ENCODE peak calls at places on chromosome 2, in four cellular contexts. One of them, this sample, is unnamed. For H3K36me3, the result is how much of the 10 kb centered on the place peaks cover.

GRCh38 chr2:149926149-149926548 is 338.6 kb upstream of the MMADHC start:
- DNase-seq in aorta: no peak
- DNase-seq in brain microvascular endothelial cell: no peak
- DNase-seq in adrenal gland: no peak
- DNase-seq in this sample: no peak

GRCh38 chr2:61793389-61793836 is 60.4 kb downstream of the FAM161A start:
- DNase-seq in aorta: peak
- DNase-seq in brain microvascular endothelial cell: peak
- DNase-seq in adrenal gland: peak
- DNase-seq in this sample: peak

GRCh38 chr2:108330971-108331370 is 42.3 kb downstream of the SULT1C2 start:
- DNase-seq in brain microvascular endothelial cell: no peak
- DNase-seq in aorta: no peak
- DNase-seq in adrenal gland: no peak
- DNase-seq in this sample: no peak

GRCh38 chr2:240235149-240235803 is 94.8 kb upstream of the OTOS start:
- DNase-seq in brain microvascular endothelial cell: no peak
- DNase-seq in adrenal gland: no peak
- DNase-seq in aorta: peak
- DNase-seq in this sample: no peak

GRCh38 chr2:67255933-67256615 is 141.1 kb upstream of the ETAA1 start:
- DNase-seq in brain microvascular endothelial cell: peak
- DNase-seq in adrenal gland: no peak
- DNase-seq in aorta: no peak
- DNase-seq in this sample: peak

GRCh38 chr2:146365041-146365440 is 1479.8 kb upstream of the ACVR2A start:
- DNase-seq in aorta: no peak
- DNase-seq in brain microvascular endothelial cell: no peak
- DNase-seq in adrenal gland: no peak
- DNase-seq in this sample: no peak

GRCh38 chr2:171174075-171174474 is 13.4 kb upstream of the TLK1 start:
- DNase-seq in adrenal gland: no peak
- DNase-seq in brain microvascular endothelial cell: no peak
- DNase-seq in aorta: no peak
- DNase-seq in this sample: no peak

GRCh38 chr2:227870710-227871374 is 589 bp upstream of the DAW1 start:
- DNase-seq in brain microvascular endothelial cell: peak
- DNase-seq in aorta: no peak
- DNase-seq in adrenal gland: no peak
- DNase-seq in this sample: peak

GRCh38 chr2:152715854-152716428 is 1.3 kb downstream of the PRPF40A start:
- DNase-seq in brain microvascular endothelial cell: peak
- DNase-seq in aorta: no peak
- DNase-seq in adrenal gland: no peak
- DNase-seq in this sample: no peak

GRCh38 chr2:168396131-168396530 is 59.9 kb upstream of the CERS6 start:
- DNase-seq in adrenal gland: no peak
- DNase-seq in aorta: no peak
- DNase-seq in brain microvascular endothelial cell: no peak
- DNase-seq in this sample: no peak

GRCh38 chr2:168397629-168398028 is 58.4 kb upstream of the CERS6 start:
- DNase-seq in brain microvascular endothelial cell: no peak
- DNase-seq in aorta: no peak
- DNase-seq in adrenal gland: no peak
- DNase-seq in this sample: no peak

GRCh38 chr2:168394262-168394661 is 61.8 kb upstream of the CERS6 start:
- DNase-seq in adrenal gland: no peak
- DNase-seq in brain microvascular endothelial cell: no peak
- DNase-seq in aorta: no peak
- DNase-seq in this sample: no peak

GRCh38 chr2:168392797-168393196 is 63.3 kb upstream of the CERS6 start:
- DNase-seq in aorta: no peak
- DNase-seq in brain microvascular endothelial cell: no peak
- DNase-seq in adrenal gland: no peak
- DNase-seq in this sample: no peak

GRCh38 chr2:168392031-168392430 is 64.0 kb upstream of the CERS6 start:
- DNase-seq in adrenal gland: no peak
- DNase-seq in brain microvascular endothelial cell: no peak
- DNase-seq in aorta: no peak
- DNase-seq in this sample: no peak
- H3K36me3 ChIP-seq in adrenal gland: under half
- H3K36me3 ChIP-seq in brain microvascular endothelial cell: under half
- H3K36me3 ChIP-seq in aorta: under half
- H3K36me3 ChIP-seq in this sample: under half

DNA sequence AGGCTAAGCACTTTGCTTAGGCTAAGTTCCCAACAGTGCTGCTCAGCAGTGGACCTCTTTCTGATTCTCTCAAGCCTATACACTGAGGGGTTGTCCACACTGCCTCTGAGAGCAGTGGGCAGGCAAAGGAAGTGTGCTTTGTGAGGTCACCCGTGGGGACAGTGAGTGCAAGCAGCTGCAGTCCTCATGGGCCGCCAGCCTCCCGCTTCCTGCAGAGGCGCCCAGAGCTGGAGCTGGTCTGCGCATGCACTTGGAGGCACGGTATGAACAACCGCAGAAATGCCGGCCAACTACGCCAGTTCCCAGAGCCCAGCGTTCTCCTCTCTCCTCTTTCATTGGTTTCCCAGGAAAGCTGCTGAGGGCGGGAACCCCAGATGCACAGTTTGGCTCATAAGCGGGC is 149.5 kb upstream of the DLX2 start:
- DNase-seq in adrenal gland: no peak
- DNase-seq in brain microvascular endothelial cell: no peak
- DNase-seq in aorta: no peak
- DNase-seq in this sample: no peak
- H3K36me3 ChIP-seq in adrenal gland: under half
- H3K36me3 ChIP-seq in brain microvascular endothelial cell: under half
- H3K36me3 ChIP-seq in aorta: under half
- H3K36me3 ChIP-seq in this sample: under half

GRCh38 chr2:233289590-233290424 is 17.8 kb upstream of the SAG start:
- DNase-seq in aorta: no peak
- DNase-seq in adrenal gland: no peak
- DNase-seq in brain microvascular endothelial cell: no peak
- DNase-seq in this sample: no peak
- H3K36me3 ChIP-seq in aorta: under half
- H3K36me3 ChIP-seq in adrenal gland: half or more
- H3K36me3 ChIP-seq in brain microvascular endothelial cell: half or more
- H3K36me3 ChIP-seq in this sample: under half

DNA sequence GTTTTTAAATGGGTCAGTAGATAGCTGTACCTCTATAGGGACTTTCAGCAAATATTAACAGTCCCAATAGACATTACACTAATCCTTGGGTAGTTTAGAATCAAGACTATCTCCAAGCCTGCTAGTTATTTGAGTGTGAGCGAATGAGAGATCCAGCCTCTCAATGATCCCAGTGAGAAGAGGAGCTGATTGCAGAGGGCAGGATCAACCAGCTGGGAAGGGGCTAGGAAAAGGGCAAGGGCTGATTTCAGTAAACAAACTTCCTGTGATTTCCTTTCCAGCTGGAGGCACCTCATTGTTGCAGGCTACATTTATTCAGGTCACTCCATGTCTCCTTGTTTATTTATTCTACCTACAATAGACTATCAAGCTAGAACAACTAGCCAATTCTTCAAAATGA is 84.1 kb upstream of the CTNNA2 start:
- DNase-seq in aorta: no peak
- DNase-seq in adrenal gland: no peak
- DNase-seq in brain microvascular endothelial cell: no peak
- DNase-seq in this sample: no peak
- H3K36me3 ChIP-seq in aorta: under half
- H3K36me3 ChIP-seq in adrenal gland: under half
- H3K36me3 ChIP-seq in brain microvascular endothelial cell: under half
- H3K36me3 ChIP-seq in this sample: under half

GRCh38 chr2:217804786-217805678 is 197.8 kb downstream of the TNS1 start:
- DNase-seq in brain microvascular endothelial cell: no peak
- DNase-seq in aorta: peak
- DNase-seq in adrenal gland: peak
- DNase-seq in this sample: no peak
- H3K36me3 ChIP-seq in brain microvascular endothelial cell: under half
- H3K36me3 ChIP-seq in aorta: under half
- H3K36me3 ChIP-seq in adrenal gland: half or more
- H3K36me3 ChIP-seq in this sample: under half